ENCODE peak calls at places on chromosomes 11 and 22, in nine cellular contexts. G is activated naive CD8-positive, alpha-beta T cell treated with anti-CD3 and anti-CD28 coated beads, Interleukin-2, amount 50 U/mL, for 24 hours; T is NCI-H2081; Q is Caki2; K is activated T-helper 1 cell treated with Interleukin-2 at 50 U/mL for 16 hours; V is activated T-cell treated with anti-CD3 and anti-CD28 coated beads for 24 hours; R is activated CD4-positive, alpha-beta T cell treated with anti-CD3 and anti-CD28 coated beads, Interleukin-2, amount 10 ng/mL, durations not matched to agents 24 days and 14 days; Y is GM10248; M is heart left ventricle. F is an unnamed sample.

GRCh38 chr11:69867076-69868002 is 48.1 kb upstream of the FGF3 start:
- DNase-seq in G (no peak), T (no peak), Q (no peak), K (no peak), V (no peak), R (no peak), Y (no peak), M (no peak), F (no peak)

GRCh38 chr11:12917830-12918229 is 91.3 kb upstream of the RASSF10 start:
- DNase-seq in G (no peak), T (no peak), Q (no peak), K (no peak), V (no peak), R (no peak), Y (no peak), M (no peak), F (no peak)

GRCh38 chr11:105673089-105673488 is 63.2 kb downstream of the GRIA4 start:
- DNase-seq in G (peak), T (no peak), Q (peak), K (no peak), V (no peak), R (peak), Y (no peak), M (no peak), F (no peak)

GRCh38 chr11:75513250-75513649 is 12.5 kb downstream of the GDPD5 start:
- DNase-seq in G (no peak), T (peak), Q (peak), K (no peak), V (no peak), R (no peak), Y (no peak), M (no peak), F (no peak)

GRCh38 chr22:34414467-34415440 is 494.5 kb upstream of the LARGE1 start:
- DNase-seq in G (peak), T (no peak), Q (peak), K (no peak), V (no peak), R (peak), Y (peak), M (no peak), F (peak)

GRCh38 chr11:35970445-35970844 is 26.6 kb downstream of the LDLRAD3 start:
- DNase-seq in G (no peak), T (no peak), Q (no peak), K (no peak), V (no peak), R (no peak), Y (no peak), M (no peak), F (no peak)

GRCh38 chr11:132496341-132496740 is 1036.0 kb downstream of the OPCML start:
- DNase-seq in G (no peak), T (no peak), Q (peak), K (no peak), V (no peak), R (no peak), Y (no peak), M (no peak), F (no peak)

GRCh38 chr22:43505896-43506295 is 94.1 kb downstream of the MPPED1 start:
- DNase-seq in G (no peak), T (no peak), Q (no peak), K (no peak), V (no peak), R (no peak), Y (no peak), M (no peak), F (no peak)

GRCh38 chr11:45563801-45564200 is 101.6 kb downstream of the CHST1 start:
- DNase-seq in G (no peak), T (no peak), Q (no peak), K (no peak), V (no peak), R (no peak), Y (no peak), M (no peak), F (no peak)

F was measured in GM19239.